ENCODE peak calls at places on chromosomes 6 and 20, in six cellular contexts. One of them, this sample, is unnamed.

GRCh38 chr6:139364302-139364981 is 10.0 kb downstream of the CITED2 start:
- DNase-seq in fibroblast of lung: peak; percentile 77
- DNase-seq in ascending aorta: no peak
- DNase-seq in adrenal gland: no peak
- DNase-seq in Panc1: no peak
- DNase-seq in brain microvascular endothelial cell: no peak
- DNase-seq in this sample: no peak

GRCh38 chr20:37936451-37936850 is 33.5 kb downstream of the VSTM2L start:
- DNase-seq in fibroblast of lung: no peak
- DNase-seq in Panc1: no peak
- DNase-seq in adrenal gland: no peak
- DNase-seq in brain microvascular endothelial cell: no peak
- DNase-seq in ascending aorta: no peak
- DNase-seq in this sample: no peak

GRCh38 chr6:112835078-112835477 is 487.9 kb downstream of the RFPL4B start:
- DNase-seq in brain microvascular endothelial cell: no peak
- DNase-seq in Panc1: no peak
- DNase-seq in ascending aorta: no peak
- DNase-seq in adrenal gland: no peak
- DNase-seq in fibroblast of lung: no peak
- DNase-seq in this sample: no peak

GRCh38 chr20:18066421-18067333 is 9.0 kb upstream of the OVOL2 start:
- DNase-seq in ascending aorta: no peak
- DNase-seq in adrenal gland: no peak
- DNase-seq in brain microvascular endothelial cell: peak; percentile 1
- DNase-seq in fibroblast of lung: no peak
- DNase-seq in Panc1: no peak
- DNase-seq in this sample: no peak

GRCh38 chr6:10556496-10557391 is 35.6 kb downstream of the GCNT2 start:
- DNase-seq in ascending aorta: no peak
- DNase-seq in brain microvascular endothelial cell: no peak
- DNase-seq in adrenal gland: no peak
- DNase-seq in Panc1: no peak
- DNase-seq in fibroblast of lung: no peak
- DNase-seq in this sample: no peak

GRCh38 chr6:44044154-44044539 is 83.1 kb downstream of the MRPL14 start:
- DNase-seq in brain microvascular endothelial cell: peak; percentile 73
- DNase-seq in ascending aorta: no peak
- DNase-seq in adrenal gland: no peak
- DNase-seq in fibroblast of lung: peak; percentile 38
- DNase-seq in Panc1: no peak
- DNase-seq in this sample: no peak

GRCh38 chr6:153131037-153131981 is at the start of gene RGS17:
- DNase-seq in ascending aorta: peak; percentile 83
- DNase-seq in Panc1: no peak
- DNase-seq in adrenal gland: no peak
- DNase-seq in fibroblast of lung: peak; percentile 82
- DNase-seq in brain microvascular endothelial cell: peak; percentile 49
- DNase-seq in this sample: no peak

GRCh38 chr6:52389264-52389625 is 27.3 kb downstream of the PAQR8 start:
- DNase-seq in Panc1: no peak
- DNase-seq in adrenal gland: no peak
- DNase-seq in fibroblast of lung: no peak
- DNase-seq in ascending aorta: no peak
- DNase-seq in brain microvascular endothelial cell: no peak
- DNase-seq in this sample: no peak

GRCh38 chr6:27205375-27206278 is 41.9 kb upstream of the PRSS16 start:
- DNase-seq in fibroblast of lung: peak; percentile 22
- DNase-seq in adrenal gland: no peak
- DNase-seq in ascending aorta: no peak
- DNase-seq in Panc1: no peak
- DNase-seq in brain microvascular endothelial cell: peak; percentile 64
- DNase-seq in this sample: no peak

GRCh38 chr20:64133951-64134407 is 26.6 kb upstream of the NPBWR2 start:
- DNase-seq in fibroblast of lung: no peak
- DNase-seq in brain microvascular endothelial cell: no peak
- DNase-seq in ascending aorta: peak; percentile 40
- DNase-seq in adrenal gland: no peak
- DNase-seq in Panc1: no peak
- DNase-seq in this sample: no peak

DNA sequence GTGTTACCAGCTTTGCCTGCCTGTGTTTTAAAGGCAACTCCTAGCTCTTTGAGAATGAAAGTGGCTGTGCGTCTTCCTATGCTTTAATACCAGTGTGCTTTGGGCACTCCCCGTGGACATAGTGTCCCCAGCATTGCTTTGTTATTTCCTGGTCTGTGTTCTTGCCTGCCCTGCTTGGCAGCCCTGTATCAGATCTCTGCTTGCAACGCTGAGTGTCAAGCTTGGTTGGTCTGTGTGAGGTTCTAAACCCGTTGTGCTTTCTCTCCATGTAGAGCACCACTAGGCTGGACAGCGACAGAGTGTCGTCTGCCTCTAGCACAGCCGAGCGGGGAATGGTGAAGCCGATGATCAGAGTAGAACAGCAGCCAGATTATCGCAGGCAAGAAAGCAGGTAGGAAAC is 80.2 kb downstream of the AFDN start:
- DNase-seq in adrenal gland: peak; percentile 93
- DNase-seq in brain microvascular endothelial cell: peak; percentile 12
- DNase-seq in Panc1: no peak
- DNase-seq in fibroblast of lung: peak; percentile 36
- DNase-seq in ascending aorta: no peak
- DNase-seq in this sample: no peak
- H3K4me3 ChIP-seq in adrenal gland: no peak overlapping the region
- H3K4me3 ChIP-seq in brain microvascular endothelial cell: no peak overlapping the region
- H3K4me3 ChIP-seq in Panc1: no peak overlapping the region
- H3K4me3 ChIP-seq in fibroblast of lung: no peak overlapping the region
- H3K4me3 ChIP-seq in ascending aorta: no peak overlapping the region
- H3K4me3 ChIP-seq in this sample: no peak overlapping the region

GRCh38 chr20:22560817-22561216 is 23.6 kb downstream of the FOXA2 start:
- DNase-seq in ascending aorta: no peak
- DNase-seq in Panc1: no peak
- DNase-seq in fibroblast of lung: no peak
- DNase-seq in adrenal gland: no peak
- DNase-seq in brain microvascular endothelial cell: no peak
- DNase-seq in this sample: no peak
- H3K27me3 ChIP-seq in ascending aorta: no peaks in the 10 kb centered on the region
- H3K27me3 ChIP-seq in Panc1: no peaks in the 10 kb centered on the region
- H3K27me3 ChIP-seq in fibroblast of lung: no peaks in the 10 kb centered on the region
- H3K27me3 ChIP-seq in adrenal gland: peaks cover 54% of the 10 kb centered on the region
- H3K27me3 ChIP-seq in brain microvascular endothelial cell: peaks cover 51% of the 10 kb centered on the region
- H3K27me3 ChIP-seq in this sample: peaks cover 1% of the 10 kb centered on the region

GRCh38 chr20:20052074-20052970 is at the start of the genes CFAP61 and CRNKL1:
- DNase-seq in fibroblast of lung: peak; percentile 97
- DNase-seq in adrenal gland: peak; percentile 99
- DNase-seq in brain microvascular endothelial cell: peak; percentile 94
- DNase-seq in Panc1: peak; percentile 92
- DNase-seq in ascending aorta: peak; percentile 97
- DNase-seq in this sample: peak; percentile 66
- TF ChIP-seq CTCF in fibroblast of lung: no peak
- TF ChIP-seq CTCF in adrenal gland: peak; percentile 32
- TF ChIP-seq CTCF in brain microvascular endothelial cell: no peak
- TF ChIP-seq CTCF in Panc1: no peak
- TF ChIP-seq CTCF in ascending aorta: peak; percentile 7
- TF ChIP-seq CTCF in this sample: no peak

GRCh38 chr6:7617954-7618764 is 28.2 kb downstream of the SNRNP48 start:
- DNase-seq in brain microvascular endothelial cell: peak; percentile 34
- DNase-seq in fibroblast of lung: peak; percentile 30
- DNase-seq in Panc1: no peak
- DNase-seq in ascending aorta: peak; percentile 72
- DNase-seq in adrenal gland: peak; percentile 83
- DNase-seq in this sample: peak; percentile 73

GRCh38 chr6:7621761-7622160 is 31.8 kb downstream of the SNRNP48 start:
- DNase-seq in Panc1: no peak
- DNase-seq in ascending aorta: no peak
- DNase-seq in fibroblast of lung: no peak
- DNase-seq in adrenal gland: no peak
- DNase-seq in brain microvascular endothelial cell: no peak
- DNase-seq in this sample: no peak

GRCh38 chr6:7615611-7616383 is 25.8 kb downstream of the SNRNP48 start:
- DNase-seq in Panc1: peak; percentile 51
- DNase-seq in ascending aorta: no peak
- DNase-seq in fibroblast of lung: peak; percentile 69
- DNase-seq in brain microvascular endothelial cell: peak; percentile 52
- DNase-seq in adrenal gland: peak; percentile 72
- DNase-seq in this sample: no peak
- H3K4me3 ChIP-seq in Panc1: no peak overlapping the region
- H3K4me3 ChIP-seq in ascending aorta: peak overlapping the region; percentile 5
- H3K4me3 ChIP-seq in fibroblast of lung: no peak overlapping the region
- H3K4me3 ChIP-seq in brain microvascular endothelial cell: peak overlapping the region; percentile 17
- H3K4me3 ChIP-seq in adrenal gland: no peak overlapping the region
- H3K4me3 ChIP-seq in this sample: no peak overlapping the region